ENCODE peak calls at places on chromosomes 16 and 17, in four cellular contexts. H is IMR-90, N is A549, T is SK-N-SH. Z is an unnamed sample.

GRCh38 chr16:65905326-65905725 is 461.2 kb upstream of the CDH5 start:
- DNase-seq in H (no peak), N (no peak), T (no peak), Z (no peak)

GRCh38 chr17:82848022-82848592 is 8.3 kb upstream of the ZNF750 start:
- DNase-seq in H (peak; percentile 79), N (no peak), T (no peak), Z (no peak)

GRCh38 chr17:82933911-82934310 is 94.1 kb upstream of the ZNF750 start:
- DNase-seq in H (no peak), N (no peak), T (no peak), Z (peak; percentile 23)

GRCh38 chr17:4187076-4187475 is 44.1 kb downstream of the CYB5D2 start:
- DNase-seq in H (no peak), N (no peak), T (no peak), Z (no peak)

GRCh38 chr17:29061036-29061435 is 18.1 kb downstream of the PIPOX start:
- DNase-seq in H (no peak), N (no peak), T (peak; percentile 76), Z (no peak)

GRCh38 chr16:2467301-2468141 is 3.6 kb upstream of the NTN3 start:
- DNase-seq in H (peak; percentile 72), N (peak; percentile 87), T (peak; percentile 89), Z (peak; percentile 73)

GRCh38 chr17:82780981-82781893 is 29.4 kb downstream of the TBCD start:
- DNase-seq in H (no peak), N (peak; percentile 34), T (no peak), Z (no peak)

GRCh38 chr17:58165981-58166380 is 801 bp upstream of the OR4D2 start:
- DNase-seq in H (no peak), N (no peak), T (no peak), Z (no peak)

GRCh38 chr17:44386182-44386525 is 3.3 kb downstream of the ITGA2B start:
- DNase-seq in H (no peak), N (no peak), T (no peak), Z (no peak)

GRCh38 chr16:81555660-81556059 is 111.1 kb downstream of the CMIP start:
- DNase-seq in H (no peak), N (no peak), T (no peak), Z (no peak)

GRCh38 chr17:79093270-79093669 is 18.6 kb downstream of the ENGASE start:
- DNase-seq in H (no peak), N (no peak), T (no peak), Z (no peak)

GRCh38 chr17:40471856-40472732 is 28.8 kb downstream of the IGFBP4 start:
- DNase-seq in H (peak; percentile 58), N (no peak), T (no peak), Z (no peak)

GRCh38 chr16:72372646-72373045 is 200.7 kb upstream of the PMFBP1 start:
- DNase-seq in H (no peak), N (no peak), T (no peak), Z (no peak)

GRCh38 chr17:64225410-64225809 is 37.6 kb downstream of the TEX2 start:
- DNase-seq in H (no peak), N (no peak), T (no peak), Z (no peak)

GRCh38 chr17:82671071-82671470 is 22.8 kb upstream of the WDR45B start:
- DNase-seq in H (no peak), N (no peak), T (no peak), Z (no peak)

GRCh38 chr16:24257965-24258364 is 1.8 kb downstream of the CACNG3 start:
- DNase-seq in H (no peak), N (no peak), T (no peak), Z (no peak)

GRCh38 chr16:48956620-48957019 is 325.0 kb downstream of the CBLN1 start:
- DNase-seq in H (no peak), N (no peak), T (no peak), Z (no peak)

GRCh38 chr17:13635951-13636350 is 34.2 kb upstream of the HS3ST3A1 start:
- DNase-seq in H (no peak), N (no peak), T (no peak), Z (no peak)

GRCh38 chr17:29136998-29137730 is 43.0 kb downstream of the MYO18A start:
- DNase-seq in H (peak; percentile 79), N (no peak), T (no peak), Z (no peak)

GRCh38 chr17:42120161-42121065 is 754 bp downstream of the KAT2A start:
- DNase-seq in H (no peak), N (peak; percentile 82), T (peak; percentile 91), Z (peak; percentile 55)

GRCh38 chr16:22424161-22424937 is 49.9 kb upstream of the CDR2 start:
- DNase-seq in H (no peak), N (no peak), T (no peak), Z (no peak)

GRCh38 chr17:69179227-69179952 is 37.7 kb upstream of the ABCA6 start:
- DNase-seq in H (peak; percentile 50), N (no peak), T (no peak), Z (no peak)

GRCh38 chr16:80027007-80027965 is 426.7 kb upstream of the MAF start:
- DNase-seq in H (peak; percentile 72), N (peak; percentile 95), T (no peak), Z (peak; percentile 11)

GRCh38 chr16:56108724-56109123 is 82.6 kb upstream of the GNAO1 start:
- DNase-seq in H (no peak), N (no peak), T (no peak), Z (no peak)

GRCh38 chr16:68445458-68445857 is 2.9 kb downstream of the SMPD3 start:
- DNase-seq in H (peak; percentile 5), N (peak; percentile 41), T (peak; percentile 63), Z (peak; percentile 82)

GRCh38 chr17:13346996-13347762 is 254.6 kb downstream of the HS3ST3A1 start:
- DNase-seq in H (peak; percentile 98), N (no peak), T (no peak), Z (no peak)

GRCh38 chr17:50255766-50256480 is 18.3 kb upstream of the TMEM92 start:
- DNase-seq in H (no peak), N (no peak), T (peak; percentile 16), Z (no peak)

GRCh38 chr17:80248001-80248893 is 12.4 kb upstream of the RNF213 start:
- DNase-seq in H (no peak), N (no peak), T (peak; percentile 34), Z (no peak)

GRCh38 chr16:82761236-82761635 is 134.5 kb downstream of the CDH13 start:
- DNase-seq in H (peak; percentile 74), N (no peak), T (no peak), Z (no peak)

GRCh38 chr16:76946879-76947278 is 244.1 kb upstream of the MON1B start:
- DNase-seq in H (peak; percentile 79), N (peak; percentile 84), T (peak; percentile 41), Z (no peak)

GRCh38 chr17:65370669-65371126 is 190.8 kb downstream of the AXIN2 start:
- DNase-seq in H (no peak), N (no peak), T (no peak), Z (no peak)

GRCh38 chr17:76843703-76844484 is 24.3 kb upstream of the MGAT5B start:
- DNase-seq in H (no peak), N (no peak), T (peak; percentile 59), Z (no peak)

GRCh38 chr17:77011173-77012011 is 129.4 kb upstream of the SEC14L1 start:
- DNase-seq in H (peak; percentile 31), N (no peak), T (peak; percentile 58), Z (peak; percentile 74)

GRCh38 chr17:79362996-79363305 is 247.9 kb downstream of the RBFOX3 start:
- DNase-seq in H (no peak), N (no peak), T (no peak), Z (no peak)

GRCh38 chr16:2090819-2091721 is 43.3 kb downstream of the TSC2 start:
- DNase-seq in H (no peak), N (no peak), T (peak; percentile 75), Z (peak; percentile 95)

GRCh38 chr16:31052131-31052530 is 18.8 kb downstream of the STX4 start:
- DNase-seq in H (peak; percentile 97), N (peak; percentile 90), T (no peak), Z (no peak)

GRCh38 chr16:23131036-23131435 is 18.2 kb downstream of the USP31 start:
- DNase-seq in H (no peak), N (no peak), T (no peak), Z (no peak)

GRCh38 chr17:73091410-73091769 is 1.1 kb downstream of the SLC39A11 start:
- DNase-seq in H (no peak), N (no peak), T (no peak), Z (no peak)

GRCh38 chr16:84507011-84507982 is 2.8 kb upstream of the MEAK7 start:
- DNase-seq in H (no peak), N (no peak), T (no peak), Z (peak; percentile 9)

GRCh38 chr16:67528222-67528869 is at the start of gene RIPOR1:
- DNase-seq in H (no peak), N (peak; percentile 80), T (peak; percentile 94), Z (peak; percentile 53)

GRCh38 chr16:9787717-9788116 is 394.5 kb downstream of the GRIN2A start:
- DNase-seq in H (no peak), N (no peak), T (no peak), Z (no peak)
- TF ChIP-seq USF2 in H (no peak), N (no peak), T (no peak), Z (no peak)

GRCh38 chr16:88909431-88910210 is 43.2 kb upstream of the PABPN1L start:
- DNase-seq in H (no peak), N (no peak), T (no peak), Z (no peak)

GRCh38 chr16:88912556-88912955 is 46.1 kb upstream of the PABPN1L start:
- DNase-seq in H (no peak), N (no peak), T (no peak), Z (no peak)

GRCh38 chr16:88910284-88911147 is 44.1 kb upstream of the PABPN1L start:
- DNase-seq in H (no peak), N (no peak), T (no peak), Z (no peak)

GRCh38 chr16:88911946-88912310 is 45.5 kb upstream of the PABPN1L start:
- DNase-seq in H (no peak), N (no peak), T (no peak), Z (no peak)

GRCh38 chr16:88911148-88911945 is 44.9 kb upstream of the PABPN1L start:
- DNase-seq in H (peak; percentile 15), N (no peak), T (peak; percentile 72), Z (no peak)
- TF ChIP-seq USF2 in H (no peak), N (no peak), T (no peak), Z (no peak)

GRCh38 chr17:75447951-75448856 is 8.2 kb upstream of the TMEM94 start:
- DNase-seq in H (peak; percentile 23), N (no peak), T (no peak), Z (no peak)

GRCh38 chr17:75454193-75454592 is 2.2 kb upstream of the TMEM94 start:
- DNase-seq in H (no peak), N (no peak), T (no peak), Z (no peak)

GRCh38 chr17:75455896-75456416 is 479 bp upstream of the TMEM94 start:
- DNase-seq in H (no peak), N (no peak), T (peak; percentile 55), Z (no peak)

GRCh38 chr17:75450270-75450669 is 6.2 kb upstream of the TMEM94 start:
- DNase-seq in H (peak; percentile 70), N (no peak), T (no peak), Z (no peak)
- TF ChIP-seq USF2 in H (no peak), N (no peak), T (no peak), Z (no peak)

GRCh38 chr17:8618825-8619224 is 11.7 kb downstream of the MYH10 start:
- DNase-seq in H (no peak), N (no peak), T (no peak), Z (no peak)
- TF ChIP-seq USF2 in H (no peak), N (no peak), T (no peak), Z (no peak)